ENCODE peak calls at places on chromosomes 4 and X, in six cellular contexts. M is heart left ventricle, Z is RWPE2, F is tibial artery, A is upper lobe of left lung, L is A673. B is an unnamed sample. For H3K4me1, the result is how much of the 10 kb centered on the place peaks cover.

GRCh38 chr4:138085956-138086355 is 156.2 kb downstream of the SLC7A11 start:
- DNase-seq in M (no peak), Z (no peak), F (no peak), A (no peak), L (no peak), B (no peak)

GRCh38 chrX:118974088-118974907 is at the start of gene LONRF3:
- DNase-seq in M (peak), Z (no peak), F (peak), A (peak), L (peak), B (peak)

GRCh38 chr4:69760455-69760854 is at the start of gene SULT1B1:
- DNase-seq in M (no peak), Z (no peak), F (peak), A (no peak), L (peak), B (no peak)

GRCh38 chr4:688695-689497 is at the start of gene SLC49A3:
- DNase-seq in M (no peak), Z (no peak), F (no peak), A (peak), L (no peak), B (no peak)

GRCh38 chrX:39950035-39950688 is 147.6 kb downstream of the BCOR start:
- DNase-seq in M (no peak), Z (no peak), F (no peak), A (no peak), L (no peak), B (no peak)

GRCh38 chr4:8477676-8478075 is 37.1 kb downstream of the TRMT44 start:
- DNase-seq in M (no peak), Z (no peak), F (no peak), A (no peak), L (no peak), B (peak)

GRCh38 chr4:159105063-159105414 is 2.2 kb downstream of the RAPGEF2 start:
- DNase-seq in M (no peak), Z (no peak), F (no peak), A (no peak), L (peak), B (no peak)

GRCh38 chrX:63428348-63428747 is 77.2 kb upstream of the SPIN4 start:
- DNase-seq in M (no peak), Z (no peak), F (no peak), A (no peak), L (no peak), B (no peak)

GRCh38 chrX:111868726-111869638 is 7.0 kb upstream of the TRPC5OS start:
- DNase-seq in M (no peak), Z (no peak), F (no peak), A (no peak), L (peak), B (no peak)

GRCh38 chr4:39427477-39428119 is 20.9 kb downstream of the KLB start:
- DNase-seq in M (no peak), Z (no peak), F (no peak), A (no peak), L (no peak), B (no peak)

GRCh38 chr4:189001283-189001970 is 862.2 kb downstream of the TRIML1 start:
- DNase-seq in M (no peak), Z (no peak), F (no peak), A (peak), L (peak), B (no peak)

GRCh38 chrX:1147641-1148515 is 64.6 kb downstream of the CRLF2 start:
- DNase-seq in M (no peak), Z (peak), F (no peak), A (no peak), L (no peak), B (no peak)

GRCh38 chr4:144970597-144970996 is 127.4 kb downstream of the ANAPC10 start:
- DNase-seq in M (no peak), Z (no peak), F (no peak), A (no peak), L (no peak), B (no peak)

GRCh38 chrX:44143061-44143602 is 169.9 kb upstream of the NDP start:
- DNase-seq in M (no peak), Z (no peak), F (no peak), A (no peak), L (no peak), B (no peak)

GRCh38 chr4:21991050-21991449 is 42.5 kb upstream of the KCNIP4 start:
- DNase-seq in M (no peak), Z (no peak), F (no peak), A (no peak), L (no peak), B (no peak)

GRCh38 chr4:111631157-111631999 is 513.9 kb upstream of the FAM241A start:
- DNase-seq in M (no peak), Z (no peak), F (no peak), A (no peak), L (peak), B (peak)

GRCh38 chr4:139453041-139453370 is 915 bp upstream of the RAB33B start:
- DNase-seq in M (no peak), Z (no peak), F (no peak), A (no peak), L (no peak), B (no peak)

GRCh38 chr4:130110189-130110588 is 1014.2 kb downstream of the C4orf33 start:
- DNase-seq in M (no peak), Z (no peak), F (no peak), A (no peak), L (no peak), B (no peak)

GRCh38 chrX:22634081-22634480 is 361.4 kb downstream of the CBLL2 start:
- DNase-seq in M (no peak), Z (no peak), F (no peak), A (no peak), L (no peak), B (no peak)

GRCh38 chrX:53235566-53235965 is 10.6 kb upstream of the KDM5C start:
- DNase-seq in M (no peak), Z (no peak), F (no peak), A (no peak), L (no peak), B (no peak)

GRCh38 chr4:175705407-175705806 is 106.7 kb downstream of the GPM6A start:
- DNase-seq in M (no peak), Z (no peak), F (no peak), A (no peak), L (peak), B (peak)

GRCh38 chr4:78644744-78645330 is 93.3 kb downstream of the ANXA3 start:
- DNase-seq in M (peak), Z (no peak), F (peak), A (no peak), L (peak), B (peak)

GRCh38 chr4:107578321-107578720 is 141.7 kb downstream of the PAPSS1 start:
- DNase-seq in M (no peak), Z (no peak), F (no peak), A (no peak), L (no peak), B (no peak)

GRCh38 chr4:93313207-93313606 is 515.3 kb upstream of the ATOH1 start:
- DNase-seq in M (no peak), Z (no peak), F (no peak), A (no peak), L (peak), B (no peak)

GRCh38 chr4:16759781-16760459 is 138.5 kb downstream of the LDB2 start:
- DNase-seq in M (no peak), Z (no peak), F (no peak), A (no peak), L (no peak), B (no peak)

GRCh38 chr4:102868153-102868781 is 525 bp upstream of the CISD2 start:
- DNase-seq in M (no peak), Z (no peak), F (peak), A (peak), L (no peak), B (peak)

GRCh38 chr4:10104991-10105276 is 11.7 kb downstream of the WDR1 start:
- DNase-seq in M (no peak), Z (no peak), F (no peak), A (no peak), L (no peak), B (no peak)
- H3K4me1 ChIP-seq in M (half or more), Z (half or more), F (under half), A (half or more), L (under half), B (half or more)

GRCh38 chr4:3200423-3201090 is 48.4 kb upstream of the MSANTD1 start:
- DNase-seq in M (no peak), Z (no peak), F (no peak), A (no peak), L (no peak), B (no peak)
- H3K4me3 ChIP-seq in M (no peak), Z (no peak), F (no peak), A (no peak), L (no peak), B (no peak)

GRCh38 chr4:110163327-110164070 is 34.9 kb downstream of the ELOVL6 start:
- DNase-seq in M (no peak), Z (no peak), F (no peak), A (no peak), L (no peak), B (no peak)

GRCh38 chr4:110164251-110164650 is 34.2 kb downstream of the ELOVL6 start:
- DNase-seq in M (no peak), Z (no peak), F (no peak), A (no peak), L (no peak), B (no peak)

GRCh38 chr4:110157580-110157979 is 40.8 kb downstream of the ELOVL6 start:
- DNase-seq in M (no peak), Z (no peak), F (no peak), A (no peak), L (no peak), B (no peak)

GRCh38 chr4:110159544-110159943 is 38.9 kb downstream of the ELOVL6 start:
- DNase-seq in M (no peak), Z (no peak), F (no peak), A (no peak), L (no peak), B (no peak)

DNA sequence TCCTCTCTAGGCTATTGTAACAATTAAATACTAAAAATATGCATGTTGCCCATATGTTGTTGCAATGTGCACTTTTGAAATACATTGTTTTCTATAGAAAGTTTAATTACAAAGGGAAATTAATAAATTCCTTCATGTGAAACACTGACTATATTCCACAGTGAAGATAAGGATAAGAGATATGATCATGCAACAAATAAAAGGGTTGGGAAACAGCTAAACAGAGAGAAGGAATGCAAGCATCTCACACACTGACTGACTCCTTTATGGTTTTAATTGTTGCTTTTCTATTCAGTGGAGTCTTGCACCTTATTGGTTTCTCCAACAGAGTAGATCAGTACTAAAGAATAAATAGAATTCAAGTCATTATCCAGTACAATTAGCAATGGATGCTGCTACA is 37.8 kb downstream of the ELOVL6 start:
- DNase-seq in M (no peak), Z (no peak), F (no peak), A (no peak), L (no peak), B (no peak)
- H3K27ac ChIP-seq in M (no peak), Z (peak), F (no peak), A (no peak), L (no peak), B (no peak)

GRCh38 chr4:76607266-76607799 is 172.3 kb downstream of the SHROOM3 start:
- DNase-seq in M (no peak), Z (no peak), F (no peak), A (no peak), L (no peak), B (no peak)

GRCh38 chr4:76607846-76608245 is 172.8 kb downstream of the SHROOM3 start:
- DNase-seq in M (no peak), Z (no peak), F (no peak), A (no peak), L (no peak), B (no peak)

GRCh38 chr4:76610751-76611150 is 175.7 kb downstream of the SHROOM3 start:
- DNase-seq in M (no peak), Z (no peak), F (no peak), A (no peak), L (no peak), B (no peak)

GRCh38 chr4:76605099-76605563 is 170.1 kb downstream of the SHROOM3 start:
- DNase-seq in M (no peak), Z (no peak), F (no peak), A (no peak), L (peak), B (no peak)

DNA sequence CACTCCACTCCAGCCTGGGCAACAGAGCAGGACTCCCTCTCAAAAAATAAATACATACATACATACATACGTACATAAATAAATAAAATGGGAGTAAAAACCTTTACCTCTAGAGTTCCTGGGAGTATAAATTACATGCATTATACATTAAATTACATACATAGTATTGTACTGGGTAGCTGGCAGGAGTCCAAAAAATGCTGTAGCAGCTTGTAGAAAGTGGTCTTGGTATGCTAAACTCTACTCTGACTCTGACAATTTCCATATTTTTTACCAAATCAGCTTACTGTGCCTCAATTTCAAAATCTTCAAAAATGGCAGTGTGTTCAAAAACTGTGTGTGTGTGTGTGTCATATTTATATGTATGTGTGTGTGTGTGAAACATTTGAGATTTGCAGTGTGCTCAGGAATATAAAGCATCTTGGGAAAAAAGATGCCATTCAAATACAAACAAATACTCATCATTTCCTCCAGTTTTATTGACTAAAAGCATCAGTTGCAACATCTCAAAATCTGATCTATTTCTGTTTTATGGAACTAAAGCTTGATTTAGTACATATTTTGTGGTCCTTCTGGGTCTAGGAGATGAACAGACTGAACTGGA is 171.7 kb downstream of the SHROOM3 start:
- DNase-seq in M (no peak), Z (no peak), F (no peak), A (no peak), L (peak), B (no peak)
- H3K4me1 ChIP-seq in M (under half), Z (under half), F (under half), A (under half), L (under half), B (under half)

GRCh38 chrX:129980540-129981206 is 1.8 kb upstream of the BCORL1 start:
- DNase-seq in M (peak), Z (no peak), F (peak), A (peak), L (no peak), B (peak)
- H3K4me3 ChIP-seq in M (no peak), Z (no peak), F (no peak), A (no peak), L (no peak), B (peak)

GRCh38 chr4:185471235-185472062 is at the start of gene CCDC110:
- DNase-seq in M (peak), Z (peak), F (peak), A (peak), L (peak), B (peak)
- H3K27ac ChIP-seq in M (peak), Z (no peak), F (peak), A (no peak), L (no peak), B (no peak)

DNA sequence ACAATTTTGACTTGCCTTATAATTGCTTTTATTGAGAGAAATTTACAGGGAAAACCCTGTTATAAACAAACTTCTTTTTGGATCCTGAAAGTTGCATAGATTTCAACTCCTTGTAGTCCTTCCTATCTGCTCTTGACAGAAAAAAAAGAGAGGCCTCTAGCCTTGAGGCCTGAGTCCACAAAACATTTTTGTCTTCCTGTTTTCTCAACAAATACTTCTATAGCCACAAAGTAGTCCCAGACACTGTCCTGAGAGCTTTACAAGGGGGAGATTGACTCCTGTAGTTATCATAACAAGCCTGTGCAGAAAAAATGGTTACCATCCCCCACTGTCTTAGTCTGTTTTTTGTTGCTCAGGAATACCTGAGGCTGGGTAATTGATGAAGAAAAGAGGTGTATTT is 35.1 kb downstream of the PCDH7 start:
- DNase-seq in M (no peak), Z (no peak), F (no peak), A (no peak), L (no peak), B (no peak)
- H3K4me1 ChIP-seq in M (under half), Z (half or more), F (under half), A (under half), L (under half), B (under half)

B was measured in right cardiac atrium.